ENCODE peak calls at places on chromosomes 3 and 15, in eight cellular contexts. One of them, this sample, is unnamed.

GRCh38 chr15:90603893-90604292 is 74.2 kb downstream of the CRTC3 start:
- DNase-seq in pancreas: peak
- DNase-seq in foreskin fibroblast: peak
- DNase-seq in AG09309: no peak
- DNase-seq in stomach: peak
- DNase-seq in kidney epithelial cell: no peak
- DNase-seq in GM10248: no peak
- DNase-seq in A549: peak
- DNase-seq in this sample: no peak

GRCh38 chr3:44624696-44625528 is at the start of gene ZNF197:
- DNase-seq in pancreas: peak
- DNase-seq in foreskin fibroblast: peak
- DNase-seq in AG09309: peak
- DNase-seq in stomach: peak
- DNase-seq in kidney epithelial cell: peak
- DNase-seq in GM10248: peak
- DNase-seq in A549: peak
- DNase-seq in this sample: peak

GRCh38 chr3:8500208-8500961 is 1.2 kb upstream of the LMCD1 start:
- DNase-seq in pancreas: peak
- DNase-seq in foreskin fibroblast: no peak
- DNase-seq in AG09309: no peak
- DNase-seq in stomach: peak
- DNase-seq in kidney epithelial cell: no peak
- DNase-seq in GM10248: no peak
- DNase-seq in A549: peak
- DNase-seq in this sample: no peak

GRCh38 chr15:50003786-50004334 is 115.2 kb downstream of the ATP8B4 start:
- DNase-seq in pancreas: peak
- DNase-seq in foreskin fibroblast: peak
- DNase-seq in AG09309: peak
- DNase-seq in stomach: peak
- DNase-seq in kidney epithelial cell: peak
- DNase-seq in GM10248: peak
- DNase-seq in A549: peak
- DNase-seq in this sample: peak

GRCh38 chr3:101677436-101678286 is 729 bp upstream of the ZBTB11 start:
- DNase-seq in pancreas: peak
- DNase-seq in foreskin fibroblast: no peak
- DNase-seq in AG09309: no peak
- DNase-seq in stomach: no peak
- DNase-seq in kidney epithelial cell: no peak
- DNase-seq in GM10248: no peak
- DNase-seq in A549: no peak
- DNase-seq in this sample: no peak

GRCh38 chr3:113088616-113089015 is 97.8 kb downstream of the GTPBP8 start:
- DNase-seq in pancreas: no peak
- DNase-seq in foreskin fibroblast: peak
- DNase-seq in AG09309: no peak
- DNase-seq in stomach: no peak
- DNase-seq in kidney epithelial cell: no peak
- DNase-seq in GM10248: no peak
- DNase-seq in A549: no peak
- DNase-seq in this sample: no peak

GRCh38 chr3:133872781-133873180 is 22.9 kb downstream of the RAB6B start:
- DNase-seq in pancreas: no peak
- DNase-seq in foreskin fibroblast: no peak
- DNase-seq in AG09309: no peak
- DNase-seq in stomach: no peak
- DNase-seq in kidney epithelial cell: no peak
- DNase-seq in GM10248: no peak
- DNase-seq in A549: no peak
- DNase-seq in this sample: no peak

GRCh38 chr3:112405845-112406244 is 72.9 kb downstream of the CD200 start:
- DNase-seq in pancreas: no peak
- DNase-seq in foreskin fibroblast: peak
- DNase-seq in AG09309: no peak
- DNase-seq in stomach: no peak
- DNase-seq in kidney epithelial cell: no peak
- DNase-seq in GM10248: no peak
- DNase-seq in A549: no peak
- DNase-seq in this sample: no peak

GRCh38 chr15:101489633-101490407 is at the start of gene PCSK6:
- DNase-seq in pancreas: peak
- DNase-seq in foreskin fibroblast: peak
- DNase-seq in AG09309: no peak
- DNase-seq in stomach: peak
- DNase-seq in kidney epithelial cell: no peak
- DNase-seq in GM10248: no peak
- DNase-seq in A549: peak
- DNase-seq in this sample: no peak

GRCh38 chr3:46096336-46096735 is 69.1 kb upstream of the XCR1 start:
- DNase-seq in pancreas: no peak
- DNase-seq in foreskin fibroblast: no peak
- DNase-seq in AG09309: no peak
- DNase-seq in stomach: no peak
- DNase-seq in kidney epithelial cell: no peak
- DNase-seq in GM10248: no peak
- DNase-seq in A549: no peak
- DNase-seq in this sample: no peak

GRCh38 chr3:30598663-30599545 is 7.5 kb upstream of the TGFBR2 start:
- DNase-seq in pancreas: no peak
- DNase-seq in foreskin fibroblast: no peak
- DNase-seq in AG09309: no peak
- DNase-seq in stomach: no peak
- DNase-seq in kidney epithelial cell: no peak
- DNase-seq in GM10248: no peak
- DNase-seq in A549: no peak
- DNase-seq in this sample: no peak

GRCh38 chr15:30956216-30956803 is 35.1 kb downstream of the MTMR10 start:
- DNase-seq in pancreas: no peak
- DNase-seq in foreskin fibroblast: peak
- DNase-seq in AG09309: peak
- DNase-seq in stomach: no peak
- DNase-seq in kidney epithelial cell: no peak
- DNase-seq in GM10248: no peak
- DNase-seq in A549: peak
- DNase-seq in this sample: no peak

GRCh38 chr3:186609247-186609868 is 3.5 kb upstream of the AHSG start:
- DNase-seq in pancreas: peak
- DNase-seq in foreskin fibroblast: peak
- DNase-seq in AG09309: no peak
- DNase-seq in stomach: peak
- DNase-seq in kidney epithelial cell: no peak
- DNase-seq in GM10248: peak
- DNase-seq in A549: peak
- DNase-seq in this sample: no peak

GRCh38 chr3:134357914-134358811 is 16.1 kb downstream of the AMOTL2 start:
- DNase-seq in pancreas: no peak
- DNase-seq in foreskin fibroblast: peak
- DNase-seq in AG09309: peak
- DNase-seq in stomach: peak
- DNase-seq in kidney epithelial cell: peak
- DNase-seq in GM10248: peak
- DNase-seq in A549: peak
- DNase-seq in this sample: no peak

GRCh38 chr15:58070801-58071418 is 5.4 kb upstream of the ALDH1A2 start:
- DNase-seq in pancreas: peak
- DNase-seq in foreskin fibroblast: peak
- DNase-seq in AG09309: peak
- DNase-seq in stomach: peak
- DNase-seq in kidney epithelial cell: no peak
- DNase-seq in GM10248: peak
- DNase-seq in A549: peak
- DNase-seq in this sample: peak

DNA sequence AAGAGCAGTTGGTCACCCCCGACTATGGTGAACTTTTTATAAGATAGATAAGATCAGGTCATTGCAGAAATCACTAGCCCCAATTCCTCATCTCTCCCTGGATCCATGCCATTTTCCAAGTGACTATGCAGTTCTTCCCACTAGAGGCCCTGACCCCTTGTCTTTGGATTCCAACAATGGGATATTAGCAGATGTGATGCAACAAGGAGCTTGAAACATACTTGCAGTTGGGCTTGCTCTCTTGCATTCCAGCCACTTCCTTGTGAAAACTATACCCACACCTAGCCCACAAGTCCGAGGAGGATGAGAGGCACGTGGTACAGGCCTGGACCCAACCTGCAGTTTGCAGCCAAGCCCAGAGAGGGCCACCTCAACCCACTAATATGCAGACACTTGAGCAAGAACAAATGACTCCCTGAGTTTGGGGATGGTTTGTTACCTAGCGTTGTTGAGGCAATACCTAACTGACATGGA is 60.6 kb downstream of the SUCLG2 start:
- DNase-seq in pancreas: no peak
- DNase-seq in foreskin fibroblast: peak
- DNase-seq in AG09309: peak
- DNase-seq in stomach: no peak
- DNase-seq in kidney epithelial cell: no peak
- DNase-seq in GM10248: no peak
- DNase-seq in A549: peak
- DNase-seq in this sample: no peak
- TF ChIP-seq CTCF in pancreas: no peak
- TF ChIP-seq CTCF in foreskin fibroblast: no peak
- TF ChIP-seq CTCF in AG09309: peak
- TF ChIP-seq CTCF in stomach: no peak
- TF ChIP-seq CTCF in kidney epithelial cell: no peak
- TF ChIP-seq CTCF in GM10248: no peak
- TF ChIP-seq CTCF in A549: peak
- TF ChIP-seq CTCF in this sample: no peak

GRCh38 chr15:87672309-87672897 is 584.1 kb downstream of the NTRK3 start:
- DNase-seq in pancreas: peak
- DNase-seq in foreskin fibroblast: peak
- DNase-seq in AG09309: no peak
- DNase-seq in stomach: no peak
- DNase-seq in kidney epithelial cell: no peak
- DNase-seq in GM10248: no peak
- DNase-seq in A549: peak
- DNase-seq in this sample: no peak
- TF ChIP-seq CTCF in pancreas: peak
- TF ChIP-seq CTCF in foreskin fibroblast: peak
- TF ChIP-seq CTCF in AG09309: peak
- TF ChIP-seq CTCF in stomach: no peak
- TF ChIP-seq CTCF in kidney epithelial cell: peak
- TF ChIP-seq CTCF in GM10248: no peak
- TF ChIP-seq CTCF in A549: peak
- TF ChIP-seq CTCF in this sample: no peak

GRCh38 chr15:33730815-33731214 is 237.5 kb upstream of the CHRM5 start:
- DNase-seq in pancreas: no peak
- DNase-seq in foreskin fibroblast: no peak
- DNase-seq in AG09309: no peak
- DNase-seq in stomach: no peak
- DNase-seq in kidney epithelial cell: no peak
- DNase-seq in GM10248: no peak
- DNase-seq in A549: no peak
- DNase-seq in this sample: no peak

GRCh38 chr15:33735143-33735542 is 233.2 kb upstream of the CHRM5 start:
- DNase-seq in pancreas: no peak
- DNase-seq in foreskin fibroblast: no peak
- DNase-seq in AG09309: no peak
- DNase-seq in stomach: no peak
- DNase-seq in kidney epithelial cell: no peak
- DNase-seq in GM10248: no peak
- DNase-seq in A549: no peak
- DNase-seq in this sample: no peak

GRCh38 chr15:33724321-33725036 is 243.8 kb upstream of the CHRM5 start:
- DNase-seq in pancreas: no peak
- DNase-seq in foreskin fibroblast: no peak
- DNase-seq in AG09309: no peak
- DNase-seq in stomach: no peak
- DNase-seq in kidney epithelial cell: no peak
- DNase-seq in GM10248: no peak
- DNase-seq in A549: no peak
- DNase-seq in this sample: no peak

GRCh38 chr15:33729648-33730047 is 238.6 kb upstream of the CHRM5 start:
- DNase-seq in pancreas: no peak
- DNase-seq in foreskin fibroblast: peak
- DNase-seq in AG09309: no peak
- DNase-seq in stomach: no peak
- DNase-seq in kidney epithelial cell: no peak
- DNase-seq in GM10248: no peak
- DNase-seq in A549: peak
- DNase-seq in this sample: no peak
- TF ChIP-seq CTCF in pancreas: no peak
- TF ChIP-seq CTCF in foreskin fibroblast: no peak
- TF ChIP-seq CTCF in AG09309: peak
- TF ChIP-seq CTCF in stomach: no peak
- TF ChIP-seq CTCF in kidney epithelial cell: peak
- TF ChIP-seq CTCF in GM10248: peak
- TF ChIP-seq CTCF in A549: peak
- TF ChIP-seq CTCF in this sample: no peak

GRCh38 chr15:41115652-41116115 is 396 bp downstream of the INO80 start:
- DNase-seq in pancreas: peak
- DNase-seq in foreskin fibroblast: peak
- DNase-seq in AG09309: no peak
- DNase-seq in stomach: peak
- DNase-seq in kidney epithelial cell: no peak
- DNase-seq in GM10248: peak
- DNase-seq in A549: peak
- DNase-seq in this sample: peak

GRCh38 chr15:41116872-41117242 is 777 bp upstream of the INO80 start:
- DNase-seq in pancreas: peak
- DNase-seq in foreskin fibroblast: no peak
- DNase-seq in AG09309: no peak
- DNase-seq in stomach: no peak
- DNase-seq in kidney epithelial cell: no peak
- DNase-seq in GM10248: no peak
- DNase-seq in A549: no peak
- DNase-seq in this sample: no peak

GRCh38 chr15:41116116-41116871 is at the start of gene INO80:
- DNase-seq in pancreas: peak
- DNase-seq in foreskin fibroblast: peak
- DNase-seq in AG09309: peak
- DNase-seq in stomach: peak
- DNase-seq in kidney epithelial cell: peak
- DNase-seq in GM10248: peak
- DNase-seq in A549: peak
- DNase-seq in this sample: peak

DNA sequence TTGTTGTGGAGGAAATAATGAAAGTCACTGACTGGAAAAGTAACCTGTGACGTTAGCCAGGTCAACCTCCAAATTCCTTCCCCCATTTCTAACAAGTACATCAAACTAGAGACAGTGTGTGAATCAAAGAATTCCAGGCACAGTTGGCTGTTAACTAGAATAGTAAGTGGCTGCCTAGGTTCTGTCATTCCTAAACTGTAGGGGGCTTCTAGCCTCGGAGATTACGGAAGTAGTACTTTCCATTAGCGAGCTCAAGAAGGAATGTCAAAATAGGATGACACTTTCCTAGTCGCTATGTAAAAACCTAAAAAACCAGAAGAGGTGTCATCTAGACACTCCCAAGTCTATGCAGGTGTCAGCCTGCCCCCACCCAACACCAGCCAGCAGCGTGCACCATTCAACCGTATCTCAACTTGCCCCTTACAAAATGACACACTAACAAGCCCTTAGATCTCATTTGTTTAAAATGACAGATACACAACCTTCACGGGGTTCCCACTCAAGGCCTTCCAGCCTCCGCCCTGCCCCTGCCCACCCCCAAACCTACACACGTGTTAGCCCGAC is 910 bp downstream of the INO80 start:
- DNase-seq in pancreas: no peak
- DNase-seq in foreskin fibroblast: peak
- DNase-seq in AG09309: no peak
- DNase-seq in stomach: no peak
- DNase-seq in kidney epithelial cell: no peak
- DNase-seq in GM10248: no peak
- DNase-seq in A549: peak
- DNase-seq in this sample: no peak
- TF ChIP-seq CTCF in pancreas: no peak
- TF ChIP-seq CTCF in foreskin fibroblast: peak
- TF ChIP-seq CTCF in AG09309: peak
- TF ChIP-seq CTCF in stomach: no peak
- TF ChIP-seq CTCF in kidney epithelial cell: peak
- TF ChIP-seq CTCF in GM10248: peak
- TF ChIP-seq CTCF in A549: no peak
- TF ChIP-seq CTCF in this sample: no peak